ENCODE peak calls at places on chromosome X, in six cellular contexts. U is HCT116, P is endothelial cell of umbilical vein, W is GM23338, S is PC-9, J is fibroblast of lung. V is an unnamed sample.

GRCh38 chrX:41010188-41010846 is 74.9 kb upstream of the USP9X start:
- DNase-seq in U (no peak), P (peak), W (peak), S (peak), J (peak), V (peak)

GRCh38 chrX:150848914-150849365 is 49.5 kb downstream of the CD99L2 start:
- DNase-seq in U (no peak), P (no peak), W (no peak), S (peak), J (no peak), V (no peak)

GRCh38 chrX:30693999-30694650 is 40.9 kb downstream of the GK start:
- DNase-seq in U (no peak), P (no peak), W (no peak), S (no peak), J (no peak), V (no peak)

GRCh38 chrX:3244955-3245354 is 101.5 kb downstream of the MXRA5 start:
- DNase-seq in U (no peak), P (peak), W (no peak), S (no peak), J (no peak), V (no peak)

GRCh38 chrX:53481816-53482485 is 47.8 kb upstream of the HSD17B10 start:
- DNase-seq in U (peak), P (peak), W (peak), S (no peak), J (peak), V (peak)

GRCh38 chrX:15723887-15724517 is 14.1 kb upstream of the CA5B start:
- DNase-seq in U (no peak), P (no peak), W (no peak), S (no peak), J (no peak), V (no peak)

GRCh38 chrX:31199051-31199769 is 127.4 kb upstream of the FTHL17 start:
- DNase-seq in U (no peak), P (peak), W (no peak), S (peak), J (no peak), V (peak)

GRCh38 chrX:17531500-17531899 is 156.5 kb downstream of the NHS start:
- DNase-seq in U (no peak), P (no peak), W (no peak), S (no peak), J (no peak), V (no peak)

GRCh38 chrX:149916745-149917392 is 12.5 kb upstream of the HSFX4 start:
- DNase-seq in U (no peak), P (no peak), W (no peak), S (no peak), J (no peak), V (no peak)

GRCh38 chrX:148426467-148426866 is 74.0 kb upstream of the AFF2 start:
- DNase-seq in U (no peak), P (no peak), W (peak), S (no peak), J (no peak), V (no peak)

GRCh38 chrX:37818031-37818430 is 29.3 kb downstream of the DYNLT3 start:
- DNase-seq in U (no peak), P (no peak), W (no peak), S (no peak), J (no peak), V (no peak)

GRCh38 chrX:155028749-155029360 is 2.2 kb downstream of the FUNDC2 start:
- DNase-seq in U (no peak), P (peak), W (no peak), S (no peak), J (peak), V (no peak)

GRCh38 chrX:71315917-71316316 is 14.4 kb downstream of the ITGB1BP2 start:
- DNase-seq in U (no peak), P (no peak), W (no peak), S (no peak), J (peak), V (no peak)

GRCh38 chrX:126170715-126171114 is 4.6 kb upstream of the DCAF12L2 start:
- DNase-seq in U (no peak), P (no peak), W (no peak), S (no peak), J (no peak), V (no peak)
- TF ChIP-seq CTCF in U (no peak), P (no peak), W (no peak), S (no peak), J (no peak), V (no peak)

GRCh38 chrX:24466025-24466424 is 939 bp downstream of the PDK3 start:
- DNase-seq in U (no peak), P (no peak), W (peak), S (no peak), J (no peak), V (no peak)

GRCh38 chrX:24463077-24463476 is 2.0 kb upstream of the PDK3 start:
- DNase-seq in U (no peak), P (no peak), W (no peak), S (no peak), J (no peak), V (no peak)

GRCh38 chrX:24464498-24464835 is 619 bp upstream of the PDK3 start:
- DNase-seq in U (no peak), P (no peak), W (no peak), S (no peak), J (no peak), V (no peak)

GRCh38 chrX:24465524-24465850 is 401 bp downstream of the PDK3 start:
- DNase-seq in U (no peak), P (no peak), W (peak), S (no peak), J (no peak), V (no peak)

DNA sequence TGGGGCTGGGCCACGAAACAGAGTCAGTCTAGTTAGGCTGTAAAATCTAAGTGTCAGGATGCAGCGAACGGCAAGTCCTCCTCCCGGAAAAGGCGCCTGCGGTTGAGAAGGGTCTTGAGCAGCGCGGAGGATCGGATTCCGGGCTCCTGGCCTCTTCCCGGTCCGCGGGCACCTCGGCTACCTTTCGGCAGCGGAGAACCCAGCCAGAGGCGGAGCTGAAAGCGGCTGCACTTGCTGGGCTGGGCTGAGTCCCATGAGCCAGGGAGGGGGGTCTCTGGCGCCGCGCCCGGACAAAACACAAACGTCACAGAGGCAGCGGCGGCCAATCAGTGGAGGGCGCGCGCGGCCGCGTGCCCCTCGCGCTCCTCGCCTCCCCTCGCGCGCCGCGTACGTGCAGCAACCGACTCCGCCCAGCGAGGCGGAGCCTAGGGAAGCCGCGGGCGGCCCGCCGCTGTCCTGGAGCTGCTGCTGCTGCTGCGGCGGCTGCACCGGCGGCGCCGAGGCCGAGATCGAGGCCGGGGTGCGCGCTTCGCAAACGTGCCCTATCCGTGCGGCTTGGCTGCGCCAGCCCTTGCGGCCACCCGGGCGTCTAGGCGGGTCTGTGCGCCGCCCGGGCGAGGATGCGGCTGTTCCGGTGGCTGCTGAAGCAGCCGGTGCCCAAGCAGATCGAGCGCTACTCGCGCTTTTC is at the start of gene PDK3:
- DNase-seq in U (peak), P (peak), W (peak), S (peak), J (peak), V (peak)
- TF ChIP-seq EZH2 in U (no peak), P (no peak), W (no peak), S (no peak), J (no peak), V (no peak)

GRCh38 chrX:103310592-103311400 is at the start of gene BEX2:
- DNase-seq in U (peak), P (peak), W (peak), S (peak), J (peak), V (peak)
- H3K27ac ChIP-seq in U (peak), P (no peak), W (peak), S (no peak), J (no peak), V (peak)

DNA sequence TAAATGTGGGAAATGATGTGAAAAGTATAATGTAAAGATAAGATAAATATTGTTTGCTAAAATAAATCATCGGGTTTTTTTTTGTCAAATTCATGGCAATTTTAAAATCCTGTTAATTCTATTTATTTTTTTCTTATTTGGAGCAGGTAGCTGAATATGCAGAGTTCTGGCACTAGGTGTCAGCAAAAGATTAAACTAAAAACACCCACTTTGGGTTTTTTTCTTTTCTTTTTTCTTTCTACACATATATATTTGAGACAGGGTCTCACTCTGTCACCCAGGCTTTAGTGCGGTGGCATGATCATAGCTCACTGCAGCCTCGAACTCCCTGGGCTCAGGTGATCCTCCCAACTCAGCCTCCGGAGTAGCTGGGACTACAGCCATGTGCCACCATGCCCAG is 6.9 kb upstream of the RAP2C start:
- DNase-seq in U (no peak), P (no peak), W (peak), S (no peak), J (no peak), V (peak)
- TF ChIP-seq CTCF in U (peak), P (no peak), W (no peak), S (peak), J (peak), V (peak)

DNA sequence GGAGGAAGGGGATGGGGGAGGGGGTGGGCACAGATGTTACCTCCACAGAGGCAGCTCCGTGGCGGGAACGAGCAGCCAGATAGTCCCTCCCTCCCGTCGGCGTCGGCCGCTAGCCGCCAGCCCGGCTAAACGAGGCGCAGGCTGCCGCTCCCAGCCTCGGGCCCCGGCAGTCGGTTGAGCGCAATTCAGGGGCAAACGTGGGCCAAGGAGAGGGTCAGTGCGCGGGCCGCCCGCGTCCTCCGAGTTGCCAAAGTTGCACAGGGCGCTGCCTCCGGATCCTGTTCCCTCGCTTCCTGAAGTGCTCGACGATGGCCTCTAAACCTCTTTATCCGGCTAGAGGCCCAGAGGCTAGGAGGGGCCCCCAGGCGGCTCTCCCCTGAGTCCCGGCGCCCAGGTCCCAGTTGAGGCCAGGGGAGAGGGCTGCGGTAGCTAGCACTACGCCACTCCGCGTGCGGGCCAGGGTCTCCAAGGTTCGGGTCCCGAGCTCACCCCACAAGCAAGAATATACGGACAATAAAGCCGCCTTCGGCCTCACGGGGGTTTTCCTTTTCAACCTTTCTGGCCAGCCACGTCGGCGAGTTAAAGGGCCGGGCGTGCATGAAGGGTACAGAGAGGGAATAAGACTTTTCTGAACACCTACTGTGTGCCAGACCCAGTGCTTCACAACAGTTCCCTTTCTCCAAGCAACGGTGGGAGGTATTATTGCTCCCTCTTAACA is 138.7 kb upstream of the ZIC3 start:
- DNase-seq in U (no peak), P (no peak), W (peak), S (no peak), J (no peak), V (no peak)
- TF ChIP-seq EZH2 in U (no peak), P (no peak), W (peak), S (no peak), J (peak), V (peak)

GRCh38 chrX:153818571-153819397 is 11.6 kb downstream of the PDZD4 start:
- DNase-seq in U (no peak), P (peak), W (peak), S (no peak), J (no peak), V (peak)
- H3K27ac ChIP-seq in U (no peak), P (no peak), W (peak), S (no peak), J (no peak), V (peak)

GRCh38 chrX:12322031-12322430 is 183.8 kb downstream of the FRMPD4 start:
- DNase-seq in U (no peak), P (no peak), W (no peak), S (no peak), J (no peak), V (no peak)

GRCh38 chrX:12319955-12320354 is 181.7 kb downstream of the FRMPD4 start:
- DNase-seq in U (no peak), P (no peak), W (no peak), S (no peak), J (no peak), V (no peak)

GRCh38 chrX:12315526-12315925 is 177.3 kb downstream of the FRMPD4 start:
- DNase-seq in U (no peak), P (no peak), W (no peak), S (no peak), J (no peak), V (no peak)

GRCh38 chrX:12319012-12319519 is 180.8 kb downstream of the FRMPD4 start:
- DNase-seq in U (no peak), P (no peak), W (peak), S (no peak), J (no peak), V (no peak)
- TF ChIP-seq CTCF in U (no peak), P (no peak), W (peak), S (no peak), J (no peak), V (no peak)

GRCh38 chrX:23334871-23335599 is 386 bp downstream of the PTCHD1 start:
- DNase-seq in U (no peak), P (no peak), W (peak), S (no peak), J (no peak), V (no peak)
- TF ChIP-seq EZH2 in U (no peak), P (peak), W (no peak), S (no peak), J (peak), V (peak)